ENCODE peak calls at places on chromosome 2, in ten cellular contexts. N is stomach, C is Peyer's patch, B is adrenal gland, Y is body of pancreas, O is tibial nerve, I is A549, T is breast epithelium, V is upper lobe of left lung, L is K562. U is an unnamed sample.

GRCh38 chr2:63192889-63193778 is 142.5 kb downstream of the OTX1 start:
- DNase-seq in N (no peak), C (no peak), B (no peak), Y (no peak), O (no peak), I (no peak), T (no peak), V (no peak), L (no peak), U (no peak)

GRCh38 chr2:235836416-235837042 is 331.7 kb downstream of the GBX2 start:
- DNase-seq in N (no peak), C (no peak), B (no peak), Y (no peak), O (no peak), I (no peak), T (no peak), V (no peak), L (no peak), U (peak)

GRCh38 chr2:55550368-55551102 is 31.0 kb downstream of the CFAP36 start:
- DNase-seq in N (no peak), C (no peak), B (no peak), Y (no peak), O (no peak), I (no peak), T (no peak), V (no peak), L (no peak), U (no peak)

GRCh38 chr2:97752342-97753334 is 39.3 kb downstream of the ZAP70 start:
- DNase-seq in N (no peak), C (no peak), B (no peak), Y (no peak), O (no peak), I (no peak), T (no peak), V (no peak), L (no peak), U (no peak)

GRCh38 chr2:222307138-222307756 is 8.4 kb upstream of the PAX3 start:
- DNase-seq in N (peak), C (no peak), B (no peak), Y (no peak), O (no peak), I (no peak), T (no peak), V (no peak), L (no peak), U (no peak)

GRCh38 chr2:239726091-239726591 is 299.0 kb downstream of the NDUFA10 start:
- DNase-seq in N (no peak), C (no peak), B (no peak), Y (no peak), O (no peak), I (no peak), T (no peak), V (peak), L (no peak), U (no peak)

GRCh38 chr2:43210467-43211303 is 15.7 kb downstream of the ZFP36L2 start:
- DNase-seq in N (peak), C (peak), B (no peak), Y (peak), O (peak), I (no peak), T (no peak), V (peak), L (peak), U (peak)

GRCh38 chr2:138554123-138554522 is 52.6 kb downstream of the SPOPL start:
- DNase-seq in N (no peak), C (no peak), B (no peak), Y (no peak), O (no peak), I (no peak), T (no peak), V (no peak), L (no peak), U (no peak)

GRCh38 chr2:23695214-23696162 is 231.4 kb downstream of the ATAD2B start:
- DNase-seq in N (no peak), C (no peak), B (no peak), Y (no peak), O (no peak), I (no peak), T (no peak), V (no peak), L (no peak), U (no peak)

GRCh38 chr2:45836316-45836715 is 184.8 kb downstream of the PRKCE start:
- DNase-seq in N (no peak), C (no peak), B (no peak), Y (no peak), O (no peak), I (no peak), T (no peak), V (no peak), L (no peak), U (no peak)

GRCh38 chr2:162025121-162025911 is 48.7 kb downstream of the DPP4 start:
- DNase-seq in N (no peak), C (no peak), B (no peak), Y (no peak), O (no peak), I (no peak), T (no peak), V (no peak), L (no peak), U (no peak)

GRCh38 chr2:230234845-230235244 is 9.3 kb downstream of the SP140 start:
- DNase-seq in N (no peak), C (no peak), B (no peak), Y (no peak), O (no peak), I (no peak), T (no peak), V (no peak), L (no peak), U (no peak)

GRCh38 chr2:234544659-234545611 is 48.1 kb upstream of the ARL4C start:
- DNase-seq in N (peak), C (peak), B (peak), Y (peak), O (peak), I (peak), T (peak), V (peak), L (peak), U (peak)

GRCh38 chr2:134177351-134177931 is 76.4 kb upstream of the MGAT5 start:
- DNase-seq in N (peak), C (no peak), B (peak), Y (peak), O (no peak), I (no peak), T (peak), V (no peak), L (no peak), U (no peak)

GRCh38 chr2:182381225-182381624 is 45.6 kb downstream of the PDE1A start:
- DNase-seq in N (no peak), C (no peak), B (no peak), Y (no peak), O (no peak), I (no peak), T (no peak), V (no peak), L (no peak), U (no peak)

GRCh38 chr2:146853741-146854444 is 990.9 kb upstream of the ACVR2A start:
- DNase-seq in N (no peak), C (no peak), B (no peak), Y (no peak), O (no peak), I (no peak), T (no peak), V (no peak), L (no peak), U (no peak)

GRCh38 chr2:240523451-240524281 is 34.1 kb downstream of the ANKMY1 start:
- DNase-seq in N (no peak), C (no peak), B (no peak), Y (no peak), O (no peak), I (no peak), T (peak), V (no peak), L (no peak), U (no peak)

GRCh38 chr2:238290079-238290478 is 1.7 kb upstream of the PER2 start:
- DNase-seq in N (peak), C (peak), B (no peak), Y (peak), O (peak), I (peak), T (peak), V (peak), L (peak), U (peak)

GRCh38 chr2:69830045-69830905 is 815 bp downstream of the GMCL1 start:
- DNase-seq in N (peak), C (peak), B (peak), Y (peak), O (no peak), I (peak), T (peak), V (peak), L (peak), U (peak)

GRCh38 chr2:85536479-85536878 is 2.5 kb upstream of the MAT2A start:
- DNase-seq in N (no peak), C (no peak), B (no peak), Y (no peak), O (no peak), I (no peak), T (no peak), V (no peak), L (no peak), U (no peak)

GRCh38 chr2:177772529-177772928 is 300.0 kb downstream of the PDE11A start:
- DNase-seq in N (no peak), C (no peak), B (no peak), Y (no peak), O (peak), I (no peak), T (no peak), V (no peak), L (peak), U (no peak)

GRCh38 chr2:46704593-46704992 is 211.0 kb downstream of the MCFD2 start:
- DNase-seq in N (no peak), C (no peak), B (no peak), Y (no peak), O (no peak), I (no peak), T (no peak), V (no peak), L (no peak), U (no peak)

GRCh38 chr2:20343128-20343527 is 7.5 kb downstream of the PUM2 start:
- DNase-seq in N (no peak), C (no peak), B (no peak), Y (no peak), O (no peak), I (no peak), T (no peak), V (peak), L (no peak), U (no peak)

GRCh38 chr2:65129613-65130439 is at the start of gene RAB1A:
- DNase-seq in N (peak), C (peak), B (peak), Y (peak), O (peak), I (peak), T (peak), V (peak), L (peak), U (peak)

GRCh38 chr2:65129276-65129612 is 662 bp downstream of the RAB1A start:
- DNase-seq in N (no peak), C (no peak), B (no peak), Y (no peak), O (no peak), I (no peak), T (no peak), V (no peak), L (no peak), U (no peak)

GRCh38 chr2:65128297-65129190 is 1.4 kb downstream of the RAB1A start:
- DNase-seq in N (peak), C (no peak), B (peak), Y (peak), O (peak), I (no peak), T (peak), V (peak), L (no peak), U (peak)

GRCh38 chr2:65133626-65134025 is 3.7 kb upstream of the RAB1A start:
- DNase-seq in N (no peak), C (no peak), B (no peak), Y (no peak), O (no peak), I (no peak), T (no peak), V (no peak), L (no peak), U (no peak)

DNA sequence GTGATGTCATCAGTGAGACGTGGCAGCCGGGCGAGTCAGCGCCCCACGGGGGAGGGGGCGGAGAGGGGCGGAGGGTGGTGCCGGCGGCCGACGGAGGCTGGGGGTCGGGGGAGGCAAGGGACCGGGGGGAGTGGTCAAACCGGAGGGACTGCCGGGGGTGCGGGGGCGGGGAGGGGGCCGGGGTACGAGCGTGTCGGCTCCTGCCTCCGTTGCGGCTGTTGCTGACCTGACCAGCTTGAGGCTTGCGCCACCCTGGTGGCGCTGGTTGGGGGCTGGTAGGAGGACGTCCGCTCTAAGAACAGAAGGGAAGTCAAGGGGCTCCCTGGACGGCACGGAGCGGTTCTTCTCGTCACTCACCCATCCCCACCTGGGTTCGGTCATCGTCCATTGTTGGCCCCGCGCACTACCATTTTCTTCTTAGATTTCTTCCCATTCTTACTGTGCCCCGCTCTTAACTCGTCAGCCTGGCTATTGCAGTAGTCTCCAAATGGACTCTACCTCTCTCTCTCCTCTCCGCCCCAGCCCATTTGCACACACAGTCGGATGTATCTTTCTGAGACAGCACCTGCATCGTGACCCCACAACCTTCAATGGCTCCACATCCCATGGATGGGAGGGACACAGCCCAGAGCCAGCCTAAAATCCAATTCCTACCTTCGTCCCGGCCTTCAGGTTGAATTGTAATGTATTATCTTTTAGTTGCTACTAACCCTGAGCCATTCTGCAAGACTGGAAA is 702 bp upstream of the RAB1A start:
- DNase-seq in N (no peak), C (no peak), B (no peak), Y (no peak), O (peak), I (no peak), T (peak), V (no peak), L (peak), U (no peak)
- TF ChIP-seq POLR2A in N (no peak), C (no peak), B (no peak), Y (no peak), O (no peak), I (peak), T (no peak), V (no peak), L (no peak), U (no peak)

GRCh38 chr2:68320118-68320641 is 431 bp upstream of the CNRIP1 start:
- DNase-seq in N (no peak), C (no peak), B (peak), Y (peak), O (peak), I (no peak), T (no peak), V (no peak), L (peak), U (no peak)
- H3K4me3 ChIP-seq in N (peak), C (peak), B (no peak), Y (no peak), O (peak), I (peak), T (peak), V (peak), L (peak), U (no peak)

DNA sequence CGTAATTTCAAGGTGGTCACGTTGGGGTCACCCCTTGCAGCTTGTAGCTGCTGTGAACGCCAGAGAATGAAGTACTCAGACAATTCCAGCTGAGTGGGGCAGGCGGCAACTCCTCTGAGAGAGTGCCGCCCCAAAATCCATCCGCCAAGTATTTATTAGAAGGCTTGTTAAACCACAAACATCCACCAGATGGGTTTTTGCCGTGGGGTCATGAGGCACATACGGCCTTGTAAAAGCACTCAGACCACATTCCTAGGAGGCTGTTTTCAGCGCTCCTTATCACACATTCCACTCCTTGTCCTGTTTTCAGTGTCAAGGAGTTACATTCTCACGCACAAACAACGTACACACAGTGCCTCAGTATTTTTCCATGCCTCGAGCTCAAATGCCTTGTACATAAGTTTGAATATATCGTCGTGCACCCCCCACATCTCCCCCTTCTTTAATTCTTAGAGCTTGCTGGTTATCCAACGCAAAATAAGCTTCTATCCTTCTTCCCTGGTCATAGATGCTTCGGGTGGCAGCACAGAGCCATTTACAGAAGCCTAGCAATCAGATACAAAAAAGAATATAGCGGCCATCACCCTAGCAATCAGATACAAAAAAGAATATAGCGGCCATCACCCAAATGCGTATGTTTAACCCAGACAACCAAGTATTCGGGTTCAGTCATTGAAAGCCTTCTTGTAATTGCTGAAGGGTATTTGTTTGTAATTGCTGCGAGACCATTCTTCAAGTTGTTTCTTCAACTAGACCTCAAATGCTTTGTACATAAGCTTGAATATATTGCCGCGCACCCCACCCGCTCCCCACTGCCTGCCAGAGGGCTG is 7.3 kb downstream of the ALPP start:
- DNase-seq in N (no peak), C (no peak), B (no peak), Y (no peak), O (no peak), I (no peak), T (no peak), V (peak), L (no peak), U (no peak)
- TF ChIP-seq CTCF in N (no peak), C (no peak), B (no peak), Y (no peak), O (no peak), I (no peak), T (no peak), V (no peak), L (no peak), U (no peak)

GRCh38 chr2:218397502-218398436 is 1.9 kb upstream of the CTDSP1 start:
- DNase-seq in N (peak), C (peak), B (peak), Y (peak), O (peak), I (peak), T (no peak), V (peak), L (peak), U (peak)

GRCh38 chr2:218396688-218397501 is 2.8 kb upstream of the CTDSP1 start:
- DNase-seq in N (peak), C (peak), B (peak), Y (peak), O (peak), I (peak), T (peak), V (peak), L (no peak), U (peak)

GRCh38 chr2:218400167-218400929 is 680 bp downstream of the CTDSP1 start:
- DNase-seq in N (no peak), C (no peak), B (no peak), Y (peak), O (no peak), I (peak), T (no peak), V (peak), L (peak), U (no peak)

GRCh38 chr2:218399391-218400166 is at the start of gene CTDSP1:
- DNase-seq in N (peak), C (peak), B (peak), Y (peak), O (peak), I (peak), T (peak), V (peak), L (peak), U (peak)

DNA sequence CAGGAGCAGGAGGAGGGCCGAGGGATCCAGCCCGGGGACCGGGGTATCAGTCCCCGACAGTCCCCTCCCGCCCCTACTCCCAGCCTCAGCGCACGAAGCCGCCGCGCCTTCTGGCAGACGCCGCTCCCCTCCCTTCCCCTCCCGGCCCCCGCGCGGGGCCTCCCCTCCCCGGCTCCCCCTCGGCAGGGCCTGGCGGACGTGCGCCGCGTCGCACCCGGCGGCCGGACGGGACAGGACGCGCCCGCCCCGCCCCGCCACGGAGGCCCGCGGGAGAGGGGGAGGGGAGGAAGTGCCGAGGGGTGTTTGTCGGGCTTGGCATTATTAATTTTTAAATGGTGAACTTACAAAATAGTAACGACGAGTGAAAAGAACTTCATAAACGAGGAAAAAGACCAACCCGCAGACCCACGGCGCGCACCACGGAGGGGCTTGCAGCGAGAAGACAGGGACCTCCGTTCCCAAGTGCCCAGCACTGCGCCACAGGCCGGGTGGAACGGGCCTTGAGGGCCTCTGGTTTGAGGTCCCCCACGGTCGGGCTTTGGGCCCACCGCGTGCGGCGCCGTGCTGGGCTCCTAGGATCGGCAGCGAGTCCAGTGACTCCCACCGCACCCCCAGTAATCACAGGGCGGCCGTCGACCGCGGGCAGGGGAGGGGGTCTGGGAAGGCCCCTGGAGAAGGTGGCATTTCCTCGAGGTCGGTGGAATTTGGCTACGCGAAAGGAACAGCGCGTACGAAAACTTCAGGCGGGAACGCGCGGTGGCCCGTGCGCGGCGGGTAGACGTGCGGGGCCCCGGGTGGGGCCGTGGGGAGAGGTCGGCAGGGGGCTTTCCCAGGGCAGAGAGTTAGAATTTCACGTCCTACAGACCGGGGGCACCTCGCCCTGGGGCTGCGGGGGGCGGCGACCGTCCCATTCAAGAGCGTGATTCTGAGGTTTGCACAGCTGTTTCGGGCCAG is 954 bp upstream of the CTDSP1 start:
- DNase-seq in N (peak), C (peak), B (peak), Y (peak), O (peak), I (peak), T (peak), V (peak), L (peak), U (peak)
- TF ChIP-seq POLR2A in N (no peak), C (no peak), B (no peak), Y (no peak), O (peak), I (no peak), T (no peak), V (no peak), L (peak), U (no peak)

DNA sequence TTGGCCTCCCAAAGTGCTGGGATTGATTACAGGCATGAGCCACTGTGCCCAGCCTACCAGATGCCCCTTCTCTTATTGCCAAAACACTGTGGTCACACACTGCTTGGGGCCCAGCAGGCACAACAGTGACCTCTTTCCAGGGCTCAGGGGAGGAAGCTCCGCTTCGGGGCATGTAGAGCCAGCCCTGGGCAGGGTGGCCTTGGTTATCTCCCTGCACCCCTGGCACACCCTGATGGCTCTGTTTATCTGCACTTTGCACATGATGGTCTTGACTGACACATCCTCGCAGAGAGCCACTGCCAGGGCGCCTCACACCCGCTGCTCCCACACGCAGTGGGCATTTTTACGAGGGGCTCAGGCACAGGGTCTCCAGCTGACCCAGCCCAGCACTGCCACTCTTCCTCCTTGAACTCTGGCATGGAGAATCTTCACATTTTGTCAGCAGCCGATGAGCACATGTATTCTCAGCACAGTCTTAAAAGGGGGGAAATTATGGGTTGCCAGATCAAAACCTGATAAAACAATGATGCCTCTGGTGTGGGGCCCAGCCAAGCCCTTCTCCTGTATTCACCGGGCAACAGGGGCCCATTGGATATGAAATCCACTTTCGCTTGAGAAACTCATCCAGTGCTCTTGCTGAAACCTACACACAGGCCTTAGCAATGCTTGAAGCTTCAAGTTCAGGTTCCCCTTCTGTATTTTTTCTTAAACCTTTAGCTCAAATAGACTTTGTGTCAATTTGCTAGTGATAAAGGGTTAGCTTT is 5.9 kb downstream of the GYPC start:
- DNase-seq in N (no peak), C (no peak), B (peak), Y (no peak), O (no peak), I (no peak), T (no peak), V (no peak), L (no peak), U (no peak)
- H3K4me3 ChIP-seq in N (no peak), C (no peak), B (no peak), Y (no peak), O (no peak), I (no peak), T (no peak), V (no peak), L (no peak), U (no peak)

U was measured in lower leg skin.